ENCODE peak calls at places on chromosomes 13 and 19, in five cellular contexts. E, X, G, Q and A are unnamed samples.

GRCh38 chr19:53947624-53948023 is 15.1 kb upstream of the CACNG8 start:
- DNase-seq in E (no peak), X (peak; percentile 83), G (no peak), Q (no peak), A (peak; percentile 85)

GRCh38 chr13:30112602-30113435 is 194.5 kb downstream of the KATNAL1 start:
- DNase-seq in E (peak; percentile 69), X (peak; percentile 81), G (peak; percentile 78), Q (peak; percentile 88), A (peak; percentile 92)

GRCh38 chr19:49497047-49497789 is 984 bp downstream of the RPS11 start:
- DNase-seq in E (peak; percentile 71), X (peak; percentile 54), G (no peak), Q (peak; percentile 70), A (peak; percentile 78)

GRCh38 chr13:27353166-27353583 is 71.2 kb upstream of the GTF3A start:
- DNase-seq in E (no peak), X (no peak), G (peak; percentile 5), Q (no peak), A (no peak)

GRCh38 chr13:106104281-106104901 is 431.1 kb downstream of the EFNB2 start:
- DNase-seq in E (no peak), X (no peak), G (no peak), Q (no peak), A (no peak)

GRCh38 chr13:41188584-41188983 is 5.8 kb downstream of the KBTBD7 start:
- DNase-seq in E (no peak), X (no peak), G (no peak), Q (no peak), A (no peak)

GRCh38 chr19:37845932-37846331 is 60.5 kb downstream of the WDR87 start:
- DNase-seq in E (no peak), X (no peak), G (no peak), Q (no peak), A (no peak)

GRCh38 chr13:23445794-23446193 is 12.3 kb upstream of the SACS start:
- DNase-seq in E (no peak), X (no peak), G (no peak), Q (no peak), A (no peak)

GRCh38 chr13:31204592-31204991 is 4.8 kb downstream of the B3GLCT start:
- DNase-seq in E (no peak), X (no peak), G (no peak), Q (no peak), A (no peak)